ENCODE peak calls at places on chromosomes 5 and 9, in seven cellular contexts. One of them, this sample, is unnamed.

GRCh38 chr5:32506251-32506661 is 61.7 kb upstream of the ZFR start:
- DNase-seq in stimulated activated CD4-positive, alpha-beta T cell treated with anti-CD3 and anti-CD28 coated beads, TNF-alpha, amount 100 ng/mL, for 4 hours: no peak
- DNase-seq in activated effector memory CD4-positive, alpha-beta T cell treated with anti-CD3 and anti-CD28 coated beads, Interleukin-2, amount 50 U/mL, for 16 hours: no peak
- DNase-seq in G401: peak
- DNase-seq in NCI-H748 treated with DMSO at 0.1 percent for 48 hours: peak
- DNase-seq in M059J: no peak
- DNase-seq in stimulated activated naive CD4-positive, alpha-beta T cell treated with Interleukin-2 at 50 U/mL for 16 hours: no peak
- DNase-seq in this sample: no peak

GRCh38 chr9:122468735-122469134 is 9.0 kb downstream of the OR1J1 start:
- DNase-seq in stimulated activated CD4-positive, alpha-beta T cell treated with anti-CD3 and anti-CD28 coated beads, TNF-alpha, amount 100 ng/mL, for 4 hours: no peak
- DNase-seq in activated effector memory CD4-positive, alpha-beta T cell treated with anti-CD3 and anti-CD28 coated beads, Interleukin-2, amount 50 U/mL, for 16 hours: no peak
- DNase-seq in NCI-H748 treated with DMSO at 0.1 percent for 48 hours: no peak
- DNase-seq in M059J: no peak
- DNase-seq in stimulated activated naive CD4-positive, alpha-beta T cell treated with Interleukin-2 at 50 U/mL for 16 hours: no peak
- DNase-seq in G401: no peak
- DNase-seq in this sample: no peak

GRCh38 chr9:19085295-19085694 is 17.4 kb downstream of the HAUS6 start:
- DNase-seq in M059J: peak
- DNase-seq in stimulated activated CD4-positive, alpha-beta T cell treated with anti-CD3 and anti-CD28 coated beads, TNF-alpha, amount 100 ng/mL, for 4 hours: no peak
- DNase-seq in activated effector memory CD4-positive, alpha-beta T cell treated with anti-CD3 and anti-CD28 coated beads, Interleukin-2, amount 50 U/mL, for 16 hours: no peak
- DNase-seq in G401: peak
- DNase-seq in stimulated activated naive CD4-positive, alpha-beta T cell treated with Interleukin-2 at 50 U/mL for 16 hours: no peak
- DNase-seq in NCI-H748 treated with DMSO at 0.1 percent for 48 hours: peak
- DNase-seq in this sample: no peak

GRCh38 chr9:107215381-107215780 is 67.7 kb upstream of the RAD23B start:
- DNase-seq in M059J: peak
- DNase-seq in stimulated activated naive CD4-positive, alpha-beta T cell treated with Interleukin-2 at 50 U/mL for 16 hours: no peak
- DNase-seq in activated effector memory CD4-positive, alpha-beta T cell treated with anti-CD3 and anti-CD28 coated beads, Interleukin-2, amount 50 U/mL, for 16 hours: no peak
- DNase-seq in G401: no peak
- DNase-seq in NCI-H748 treated with DMSO at 0.1 percent for 48 hours: no peak
- DNase-seq in stimulated activated CD4-positive, alpha-beta T cell treated with anti-CD3 and anti-CD28 coated beads, TNF-alpha, amount 100 ng/mL, for 4 hours: no peak
- DNase-seq in this sample: no peak

GRCh38 chr9:135216236-135216635 is 128.8 kb downstream of the OLFM1 start:
- DNase-seq in NCI-H748 treated with DMSO at 0.1 percent for 48 hours: no peak
- DNase-seq in M059J: no peak
- DNase-seq in stimulated activated naive CD4-positive, alpha-beta T cell treated with Interleukin-2 at 50 U/mL for 16 hours: no peak
- DNase-seq in stimulated activated CD4-positive, alpha-beta T cell treated with anti-CD3 and anti-CD28 coated beads, TNF-alpha, amount 100 ng/mL, for 4 hours: no peak
- DNase-seq in G401: no peak
- DNase-seq in activated effector memory CD4-positive, alpha-beta T cell treated with anti-CD3 and anti-CD28 coated beads, Interleukin-2, amount 50 U/mL, for 16 hours: no peak
- DNase-seq in this sample: no peak

GRCh38 chr5:174310243-174310642 is 264.7 kb downstream of the NSG2 start:
- DNase-seq in G401: no peak
- DNase-seq in stimulated activated CD4-positive, alpha-beta T cell treated with anti-CD3 and anti-CD28 coated beads, TNF-alpha, amount 100 ng/mL, for 4 hours: no peak
- DNase-seq in activated effector memory CD4-positive, alpha-beta T cell treated with anti-CD3 and anti-CD28 coated beads, Interleukin-2, amount 50 U/mL, for 16 hours: peak
- DNase-seq in stimulated activated naive CD4-positive, alpha-beta T cell treated with Interleukin-2 at 50 U/mL for 16 hours: no peak
- DNase-seq in M059J: no peak
- DNase-seq in NCI-H748 treated with DMSO at 0.1 percent for 48 hours: no peak
- DNase-seq in this sample: no peak

GRCh38 chr9:23006127-23006526 is 559.5 kb downstream of the DMRTA1 start:
- DNase-seq in stimulated activated naive CD4-positive, alpha-beta T cell treated with Interleukin-2 at 50 U/mL for 16 hours: no peak
- DNase-seq in M059J: no peak
- DNase-seq in NCI-H748 treated with DMSO at 0.1 percent for 48 hours: no peak
- DNase-seq in G401: no peak
- DNase-seq in activated effector memory CD4-positive, alpha-beta T cell treated with anti-CD3 and anti-CD28 coated beads, Interleukin-2, amount 50 U/mL, for 16 hours: no peak
- DNase-seq in stimulated activated CD4-positive, alpha-beta T cell treated with anti-CD3 and anti-CD28 coated beads, TNF-alpha, amount 100 ng/mL, for 4 hours: no peak
- DNase-seq in this sample: no peak

GRCh38 chr9:93298498-93299417 is 114.8 kb downstream of the WNK2 start:
- DNase-seq in G401: peak
- DNase-seq in NCI-H748 treated with DMSO at 0.1 percent for 48 hours: no peak
- DNase-seq in stimulated activated CD4-positive, alpha-beta T cell treated with anti-CD3 and anti-CD28 coated beads, TNF-alpha, amount 100 ng/mL, for 4 hours: no peak
- DNase-seq in activated effector memory CD4-positive, alpha-beta T cell treated with anti-CD3 and anti-CD28 coated beads, Interleukin-2, amount 50 U/mL, for 16 hours: no peak
- DNase-seq in stimulated activated naive CD4-positive, alpha-beta T cell treated with Interleukin-2 at 50 U/mL for 16 hours: no peak
- DNase-seq in M059J: no peak
- DNase-seq in this sample: no peak

GRCh38 chr5:174560861-174561260 is 163.5 kb upstream of the MSX2 start:
- DNase-seq in G401: no peak
- DNase-seq in M059J: peak
- DNase-seq in activated effector memory CD4-positive, alpha-beta T cell treated with anti-CD3 and anti-CD28 coated beads, Interleukin-2, amount 50 U/mL, for 16 hours: no peak
- DNase-seq in NCI-H748 treated with DMSO at 0.1 percent for 48 hours: no peak
- DNase-seq in stimulated activated naive CD4-positive, alpha-beta T cell treated with Interleukin-2 at 50 U/mL for 16 hours: no peak
- DNase-seq in stimulated activated CD4-positive, alpha-beta T cell treated with anti-CD3 and anti-CD28 coated beads, TNF-alpha, amount 100 ng/mL, for 4 hours: no peak
- DNase-seq in this sample: no peak